ENCODE peak calls at places on chromosomes 2 and 18, in six cellular contexts. One of them, this sample, is unnamed.
A peak's percentile ranks its signal among the peaks of the same experiment; 100 is the strongest.

GRCh38 chr18:49464718-49465598 is 4.5 kb upstream of the DYM start:
- DNase-seq in spleen: no peak
- DNase-seq in breast epithelium: no peak
- DNase-seq in sigmoid colon: no peak
- DNase-seq in endothelial cell of umbilical vein: peak; percentile 29
- DNase-seq in transverse colon: no peak
- DNase-seq in this sample: no peak

GRCh38 chr2:130846686-130847375 is 10.1 kb downstream of the ARHGEF4 start:
- DNase-seq in endothelial cell of umbilical vein: no peak
- DNase-seq in breast epithelium: no peak
- DNase-seq in transverse colon: no peak
- DNase-seq in sigmoid colon: no peak
- DNase-seq in spleen: no peak
- DNase-seq in this sample: no peak

GRCh38 chr2:204407209-204408070 is 137.8 kb upstream of the PARD3B start:
- DNase-seq in transverse colon: no peak
- DNase-seq in sigmoid colon: no peak
- DNase-seq in spleen: no peak
- DNase-seq in endothelial cell of umbilical vein: no peak
- DNase-seq in breast epithelium: no peak
- DNase-seq in this sample: no peak

GRCh38 chr2:136310005-136310495 is 192.1 kb upstream of the CXCR4 start:
- DNase-seq in transverse colon: no peak
- DNase-seq in sigmoid colon: no peak
- DNase-seq in spleen: no peak
- DNase-seq in breast epithelium: no peak
- DNase-seq in endothelial cell of umbilical vein: no peak
- DNase-seq in this sample: no peak

GRCh38 chr2:7194950-7195349 is 277.7 kb downstream of the RNF144A start:
- DNase-seq in sigmoid colon: no peak
- DNase-seq in endothelial cell of umbilical vein: no peak
- DNase-seq in spleen: no peak
- DNase-seq in breast epithelium: no peak
- DNase-seq in transverse colon: no peak
- DNase-seq in this sample: no peak

GRCh38 chr2:160367887-160368286 is 125.7 kb downstream of the RBMS1 start:
- DNase-seq in breast epithelium: no peak
- DNase-seq in spleen: no peak
- DNase-seq in endothelial cell of umbilical vein: no peak
- DNase-seq in sigmoid colon: no peak
- DNase-seq in transverse colon: peak; percentile 30
- DNase-seq in this sample: no peak

GRCh38 chr18:22214731-22215528 is 45.5 kb downstream of the GATA6 start:
- DNase-seq in breast epithelium: no peak
- DNase-seq in transverse colon: no peak
- DNase-seq in endothelial cell of umbilical vein: peak; percentile 71
- DNase-seq in spleen: no peak
- DNase-seq in sigmoid colon: no peak
- DNase-seq in this sample: no peak

GRCh38 chr2:71154798-71155197 is 24.4 kb downstream of the MPHOSPH10 start:
- DNase-seq in breast epithelium: no peak
- DNase-seq in transverse colon: peak; percentile 12
- DNase-seq in spleen: no peak
- DNase-seq in sigmoid colon: no peak
- DNase-seq in endothelial cell of umbilical vein: no peak
- DNase-seq in this sample: peak; percentile 20

GRCh38 chr2:196369967-196370366 is 198.6 kb upstream of the STK17B start:
- DNase-seq in transverse colon: no peak
- DNase-seq in endothelial cell of umbilical vein: no peak
- DNase-seq in sigmoid colon: no peak
- DNase-seq in breast epithelium: no peak
- DNase-seq in spleen: no peak
- DNase-seq in this sample: no peak

GRCh38 chr2:74554821-74555531 is 456 bp downstream of the DOK1 start:
- DNase-seq in transverse colon: peak; percentile 64
- DNase-seq in endothelial cell of umbilical vein: peak; percentile 63
- DNase-seq in spleen: peak; percentile 94
- DNase-seq in sigmoid colon: peak; percentile 82
- DNase-seq in breast epithelium: no peak
- DNase-seq in this sample: no peak

GRCh38 chr2:145874466-145874865 is 1354.5 kb upstream of the ZEB2 start:
- DNase-seq in endothelial cell of umbilical vein: peak; percentile 30
- DNase-seq in breast epithelium: no peak
- DNase-seq in sigmoid colon: no peak
- DNase-seq in spleen: no peak
- DNase-seq in transverse colon: no peak
- DNase-seq in this sample: no peak

GRCh38 chr2:192044496-192044895 is 150.2 kb downstream of the TMEFF2 start:
- DNase-seq in endothelial cell of umbilical vein: no peak
- DNase-seq in breast epithelium: no peak
- DNase-seq in sigmoid colon: no peak
- DNase-seq in transverse colon: no peak
- DNase-seq in spleen: no peak
- DNase-seq in this sample: no peak

GRCh38 chr18:34659579-34660517 is 50.2 kb upstream of the DTNA start:
- DNase-seq in endothelial cell of umbilical vein: peak; percentile 98
- DNase-seq in breast epithelium: peak; percentile 88
- DNase-seq in transverse colon: peak; percentile 73
- DNase-seq in sigmoid colon: peak; percentile 94
- DNase-seq in spleen: peak; percentile 73
- DNase-seq in this sample: peak; percentile 75

GRCh38 chr2:51710222-51710621 is 678.3 kb upstream of the NRXN1 start:
- DNase-seq in sigmoid colon: no peak
- DNase-seq in transverse colon: peak; percentile 9
- DNase-seq in spleen: no peak
- DNase-seq in breast epithelium: no peak
- DNase-seq in endothelial cell of umbilical vein: no peak
- DNase-seq in this sample: no peak

GRCh38 chr2:241422350-241422749 is 66.3 kb downstream of the FARP2 start:
- DNase-seq in spleen: no peak
- DNase-seq in breast epithelium: no peak
- DNase-seq in transverse colon: no peak
- DNase-seq in endothelial cell of umbilical vein: no peak
- DNase-seq in sigmoid colon: no peak
- DNase-seq in this sample: no peak

GRCh38 chr2:239319261-239319661 is 81.6 kb downstream of the HDAC4 start:
- DNase-seq in sigmoid colon: peak; percentile 82
- DNase-seq in transverse colon: peak; percentile 54
- DNase-seq in endothelial cell of umbilical vein: peak; percentile 78
- DNase-seq in breast epithelium: peak; percentile 54
- DNase-seq in spleen: peak; percentile 83
- DNase-seq in this sample: no peak
- TF ChIP-seq POLR2AphosphoS5 in sigmoid colon: peak; percentile 42
- TF ChIP-seq POLR2AphosphoS5 in transverse colon: no peak
- TF ChIP-seq POLR2AphosphoS5 in endothelial cell of umbilical vein: no peak
- TF ChIP-seq POLR2AphosphoS5 in breast epithelium: no peak
- TF ChIP-seq POLR2AphosphoS5 in spleen: peak; percentile 18
- TF ChIP-seq POLR2AphosphoS5 in this sample: no peak

GRCh38 chr18:12041561-12041960 is 52.1 kb upstream of the ANKRD62 start:
- DNase-seq in spleen: no peak
- DNase-seq in endothelial cell of umbilical vein: no peak
- DNase-seq in transverse colon: no peak
- DNase-seq in breast epithelium: no peak
- DNase-seq in sigmoid colon: no peak
- DNase-seq in this sample: no peak

GRCh38 chr18:12038661-12039417 is 54.8 kb upstream of the ANKRD62 start:
- DNase-seq in endothelial cell of umbilical vein: peak; percentile 70
- DNase-seq in breast epithelium: peak; percentile 73
- DNase-seq in transverse colon: peak; percentile 89
- DNase-seq in spleen: peak; percentile 96
- DNase-seq in sigmoid colon: peak; percentile 91
- DNase-seq in this sample: peak; percentile 57

GRCh38 chr18:12036201-12036751 is 55.0 kb downstream of the IMPA2 start:
- DNase-seq in transverse colon: no peak
- DNase-seq in endothelial cell of umbilical vein: no peak
- DNase-seq in sigmoid colon: peak; percentile 52
- DNase-seq in spleen: no peak
- DNase-seq in breast epithelium: no peak
- DNase-seq in this sample: no peak

GRCh38 chr18:12035481-12035880 is 54.2 kb downstream of the IMPA2 start:
- DNase-seq in sigmoid colon: peak; percentile 48
- DNase-seq in spleen: no peak
- DNase-seq in endothelial cell of umbilical vein: no peak
- DNase-seq in transverse colon: no peak
- DNase-seq in breast epithelium: no peak
- DNase-seq in this sample: no peak

GRCh38 chr18:12038082-12038660 is 55.5 kb upstream of the ANKRD62 start:
- DNase-seq in endothelial cell of umbilical vein: no peak
- DNase-seq in transverse colon: peak; percentile 26
- DNase-seq in spleen: no peak
- DNase-seq in sigmoid colon: peak; percentile 76
- DNase-seq in breast epithelium: no peak
- DNase-seq in this sample: no peak
- H3K27ac ChIP-seq in endothelial cell of umbilical vein: no peak overlapping the region
- H3K27ac ChIP-seq in transverse colon: no peak overlapping the region
- H3K27ac ChIP-seq in spleen: no peak overlapping the region
- H3K27ac ChIP-seq in sigmoid colon: no peak overlapping the region
- H3K27ac ChIP-seq in breast epithelium: peak overlapping the region; percentile 54
- H3K27ac ChIP-seq in this sample: no peak overlapping the region

GRCh38 chr2:180334514-180334913 is 327.4 kb upstream of the CWC22 start:
- DNase-seq in transverse colon: no peak
- DNase-seq in breast epithelium: no peak
- DNase-seq in spleen: no peak
- DNase-seq in endothelial cell of umbilical vein: no peak
- DNase-seq in sigmoid colon: no peak
- DNase-seq in this sample: no peak
- H3K9me3 ChIP-seq in transverse colon: peaks cover 15% of the 10 kb centered on the region
- H3K9me3 ChIP-seq in breast epithelium: peaks cover 14% of the 10 kb centered on the region
- H3K9me3 ChIP-seq in spleen: peaks cover 62% of the 10 kb centered on the region
- H3K9me3 ChIP-seq in endothelial cell of umbilical vein: no peaks in the 10 kb centered on the region
- H3K9me3 ChIP-seq in sigmoid colon: peaks cover 8% of the 10 kb centered on the region
- H3K9me3 ChIP-seq in this sample: peaks cover 27% of the 10 kb centered on the region

GRCh38 chr2:222655406-222655747 is 515 bp downstream of the FARSB start:
- DNase-seq in transverse colon: peak; percentile 46
- DNase-seq in breast epithelium: no peak
- DNase-seq in spleen: no peak
- DNase-seq in endothelial cell of umbilical vein: no peak
- DNase-seq in sigmoid colon: no peak
- DNase-seq in this sample: no peak

GRCh38 chr2:222653280-222653679 is 2.6 kb downstream of the FARSB start:
- DNase-seq in spleen: no peak
- DNase-seq in sigmoid colon: no peak
- DNase-seq in endothelial cell of umbilical vein: no peak
- DNase-seq in transverse colon: no peak
- DNase-seq in breast epithelium: no peak
- DNase-seq in this sample: no peak

GRCh38 chr2:222651721-222652420 is 4.0 kb downstream of the FARSB start:
- DNase-seq in sigmoid colon: no peak
- DNase-seq in transverse colon: no peak
- DNase-seq in endothelial cell of umbilical vein: no peak
- DNase-seq in breast epithelium: no peak
- DNase-seq in spleen: no peak
- DNase-seq in this sample: no peak

GRCh38 chr2:222649801-222650200 is 6.1 kb downstream of the FARSB start:
- DNase-seq in endothelial cell of umbilical vein: no peak
- DNase-seq in spleen: no peak
- DNase-seq in transverse colon: no peak
- DNase-seq in breast epithelium: no peak
- DNase-seq in sigmoid colon: no peak
- DNase-seq in this sample: no peak

GRCh38 chr2:222652856-222653255 is 3.0 kb downstream of the FARSB start:
- DNase-seq in endothelial cell of umbilical vein: peak; percentile 52
- DNase-seq in sigmoid colon: no peak
- DNase-seq in spleen: no peak
- DNase-seq in breast epithelium: no peak
- DNase-seq in transverse colon: peak; percentile 48
- DNase-seq in this sample: no peak
- TF ChIP-seq POLR2AphosphoS5 in endothelial cell of umbilical vein: no peak
- TF ChIP-seq POLR2AphosphoS5 in sigmoid colon: no peak
- TF ChIP-seq POLR2AphosphoS5 in spleen: no peak
- TF ChIP-seq POLR2AphosphoS5 in breast epithelium: no peak
- TF ChIP-seq POLR2AphosphoS5 in transverse colon: peak; percentile 75
- TF ChIP-seq POLR2AphosphoS5 in this sample: no peak

GRCh38 chr2:127172306-127172705 is 47.8 kb downstream of the CYP27C1 start:
- DNase-seq in sigmoid colon: peak; percentile 46
- DNase-seq in spleen: peak; percentile 28
- DNase-seq in breast epithelium: no peak
- DNase-seq in transverse colon: no peak
- DNase-seq in endothelial cell of umbilical vein: no peak
- DNase-seq in this sample: no peak
- H3K27ac ChIP-seq in sigmoid colon: no peak overlapping the region
- H3K27ac ChIP-seq in spleen: no peak overlapping the region
- H3K27ac ChIP-seq in breast epithelium: no peak overlapping the region
- H3K27ac ChIP-seq in transverse colon: no peak overlapping the region
- H3K27ac ChIP-seq in endothelial cell of umbilical vein: no peak overlapping the region
- H3K27ac ChIP-seq in this sample: no peak overlapping the region

DNA sequence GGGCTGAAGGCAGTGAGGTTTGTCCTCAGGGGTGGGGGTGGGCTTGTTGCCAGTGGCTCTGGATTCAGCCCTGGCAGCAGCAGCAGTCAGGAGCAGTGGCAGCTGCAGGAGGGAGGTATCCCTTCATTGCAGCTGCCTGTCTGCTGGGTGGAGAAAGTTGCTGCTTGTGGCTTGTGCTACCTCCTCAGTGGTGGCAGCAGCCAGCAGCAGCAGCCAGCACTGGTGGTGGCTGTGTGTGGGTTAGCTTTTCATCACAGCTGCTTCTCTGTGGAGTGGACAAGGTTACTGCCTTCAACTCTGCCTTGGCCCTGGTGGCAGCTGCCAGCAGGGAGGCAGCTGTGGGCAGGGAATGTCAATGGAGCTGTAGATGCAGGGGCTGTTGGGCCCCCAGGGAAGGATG is 95.0 kb downstream of the ARL6IP6 start:
- DNase-seq in transverse colon: no peak
- DNase-seq in spleen: no peak
- DNase-seq in breast epithelium: no peak
- DNase-seq in endothelial cell of umbilical vein: no peak
- DNase-seq in sigmoid colon: no peak
- DNase-seq in this sample: no peak
- H3K9me3 ChIP-seq in transverse colon: peaks cover 4% of the 10 kb centered on the region
- H3K9me3 ChIP-seq in spleen: peaks cover 36% of the 10 kb centered on the region
- H3K9me3 ChIP-seq in breast epithelium: peaks cover 11% of the 10 kb centered on the region
- H3K9me3 ChIP-seq in endothelial cell of umbilical vein: no peaks in the 10 kb centered on the region
- H3K9me3 ChIP-seq in sigmoid colon: no peaks in the 10 kb centered on the region
- H3K9me3 ChIP-seq in this sample: no peaks in the 10 kb centered on the region

DNA sequence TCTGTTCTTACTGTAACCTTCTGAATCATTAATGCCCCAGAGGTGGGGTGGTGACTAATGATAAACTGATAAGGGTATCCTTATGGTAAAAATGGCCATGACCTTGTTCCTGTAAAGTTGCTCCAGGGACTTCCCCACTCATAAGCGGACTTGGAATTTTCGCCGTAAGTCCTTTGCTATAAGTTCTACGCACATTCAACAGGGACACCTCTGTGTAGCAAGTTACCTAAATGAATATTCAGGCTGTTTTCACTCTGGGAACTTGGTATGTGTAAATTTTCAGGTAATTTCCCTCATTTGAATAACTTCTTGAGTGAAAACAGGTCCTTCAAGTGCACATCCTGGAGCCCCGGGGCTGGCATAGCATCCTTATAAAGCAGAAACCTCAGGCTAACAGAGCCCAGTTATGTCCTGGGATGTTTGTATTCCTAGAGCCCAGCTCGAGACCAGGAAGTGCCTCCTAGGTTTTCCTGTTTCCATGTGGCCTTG is 9.4 kb upstream of the AGFG1 start:
- DNase-seq in endothelial cell of umbilical vein: no peak
- DNase-seq in breast epithelium: no peak
- DNase-seq in sigmoid colon: no peak
- DNase-seq in transverse colon: no peak
- DNase-seq in spleen: no peak
- DNase-seq in this sample: no peak
- TF ChIP-seq POLR2AphosphoS5 in endothelial cell of umbilical vein: no peak
- TF ChIP-seq POLR2AphosphoS5 in breast epithelium: no peak
- TF ChIP-seq POLR2AphosphoS5 in sigmoid colon: no peak
- TF ChIP-seq POLR2AphosphoS5 in transverse colon: no peak
- TF ChIP-seq POLR2AphosphoS5 in spleen: no peak
- TF ChIP-seq POLR2AphosphoS5 in this sample: no peak

This sample was measured in Panc1.